ENCODE peak calls at places on chromosomes 4 and X, in ten cellular contexts. Z is H54; R is NCI-H1694; P is SW 1271; Y is caudate nucleus; E is AG08395; A is sciatic nerve; N is NCI-H1092 treated with DMSO at 0.1 percent for 48 hours; X is T-helper 9 cell; D is activated CD8-positive, alpha-beta memory T cell treated with anti-CD3 and anti-CD28 coated beads, Interleukin-2, amount 50 U/mL, for 48 hours. U is an unnamed sample.

GRCh38 chrX:40173662-40174593 is 76.2 kb upstream of the BCOR start:
- DNase-seq in Z (no peak), R (no peak), P (no peak), Y (no peak), E (no peak), A (no peak), N (peak; percentile 86), X (no peak), D (peak; percentile 81), U (no peak)

GRCh38 chrX:47607091-47607490 is 12.6 kb downstream of the SYN1 start:
- DNase-seq in Z (no peak), R (no peak), P (no peak), Y (no peak), E (no peak), A (no peak), N (no peak), X (no peak), D (no peak), U (no peak)

GRCh38 chr4:174037631-174038030 is 245.8 kb downstream of the FBXO8 start:
- DNase-seq in Z (no peak), R (no peak), P (no peak), Y (no peak), E (no peak), A (no peak), N (peak; percentile 51), X (no peak), D (no peak), U (no peak)

GRCh38 chrX:118370921-118371624 is 25.2 kb downstream of the WDR44 start:
- DNase-seq in Z (no peak), R (no peak), P (no peak), Y (no peak), E (no peak), A (no peak), N (no peak), X (no peak), D (no peak), U (no peak)

GRCh38 chr4:102217775-102218174 is 127.5 kb downstream of the SLC39A8 start:
- DNase-seq in Z (no peak), R (no peak), P (no peak), Y (no peak), E (no peak), A (no peak), N (no peak), X (no peak), D (no peak), U (no peak)

GRCh38 chrX:39869846-39870601 is 227.7 kb downstream of the BCOR start:
- DNase-seq in Z (peak; percentile 38), R (no peak), P (no peak), Y (no peak), E (peak; percentile 25), A (no peak), N (no peak), X (peak; percentile 58), D (peak; percentile 74), U (no peak)

GRCh38 chr4:134777626-134778025 is 576.0 kb upstream of the PABPC4L start:
- DNase-seq in Z (no peak), R (no peak), P (no peak), Y (no peak), E (no peak), A (no peak), N (peak; percentile 28), X (no peak), D (no peak), U (no peak)

GRCh38 chrX:11187001-11187400 is 75.9 kb downstream of the HCCS start:
- DNase-seq in Z (no peak), R (no peak), P (no peak), Y (no peak), E (no peak), A (no peak), N (no peak), X (no peak), D (no peak), U (no peak)

GRCh38 chrX:53716328-53717088 is 30.0 kb upstream of the HUWE1 start:
- DNase-seq in Z (no peak), R (no peak), P (no peak), Y (no peak), E (peak; percentile 9), A (no peak), N (no peak), X (peak; percentile 27), D (peak; percentile 58), U (no peak)

GRCh38 chr4:84238247-84239090 is 260.6 kb downstream of the NKX6-1 start:
- DNase-seq in Z (no peak), R (no peak), P (no peak), Y (no peak), E (peak; percentile 50), A (no peak), N (no peak), X (no peak), D (no peak), U (no peak)

GRCh38 chr4:121939690-121940089 is 12.2 kb downstream of the TRPC3 start:
- DNase-seq in Z (no peak), R (no peak), P (no peak), Y (no peak), E (no peak), A (no peak), N (no peak), X (no peak), D (no peak), U (no peak)

GRCh38 chr4:119113033-119113655 is 22.5 kb upstream of the MYOZ2 start:
- DNase-seq in Z (peak; percentile 13), R (no peak), P (peak; percentile 43), Y (no peak), E (peak; percentile 84), A (no peak), N (no peak), X (no peak), D (no peak), U (no peak)

GRCh38 chrX:148381603-148382002 is 118.8 kb upstream of the AFF2 start:
- DNase-seq in Z (no peak), R (no peak), P (no peak), Y (no peak), E (no peak), A (no peak), N (no peak), X (no peak), D (no peak), U (no peak)

GRCh38 chr4:55866973-55867574 is 13.6 kb downstream of the EXOC1 start:
- DNase-seq in Z (no peak), R (peak; percentile 28), P (no peak), Y (no peak), E (peak; percentile 11), A (no peak), N (peak; percentile 66), X (no peak), D (no peak), U (peak; percentile 40)

GRCh38 chrX:74450803-74451449 is 29.6 kb downstream of the SLC16A2 start:
- DNase-seq in Z (peak; percentile 43), R (no peak), P (no peak), Y (no peak), E (peak; percentile 83), A (no peak), N (no peak), X (no peak), D (no peak), U (no peak)

GRCh38 chr4:30716158-30716557 is 4.0 kb upstream of the PCDH7 start:
- DNase-seq in Z (no peak), R (peak; percentile 13), P (peak; percentile 1), Y (no peak), E (peak; percentile 17), A (no peak), N (peak; percentile 38), X (no peak), D (no peak), U (no peak)

GRCh38 chr4:153258750-153259149 is 54.5 kb downstream of the TRIM2 start:
- DNase-seq in Z (no peak), R (no peak), P (no peak), Y (no peak), E (no peak), A (no peak), N (no peak), X (no peak), D (no peak), U (no peak)

GRCh38 chrX:123223859-123224258 is 39.8 kb downstream of the GRIA3 start:
- DNase-seq in Z (no peak), R (no peak), P (no peak), Y (no peak), E (no peak), A (no peak), N (no peak), X (no peak), D (no peak), U (no peak)

GRCh38 chr4:156547439-156547838 is 424.2 kb downstream of the PDGFC start:
- DNase-seq in Z (no peak), R (no peak), P (no peak), Y (no peak), E (peak; percentile 78), A (no peak), N (no peak), X (no peak), D (no peak), U (no peak)

GRCh38 chr4:88938138-88938537 is 118.8 kb downstream of the FAM13A start:
- DNase-seq in Z (no peak), R (no peak), P (no peak), Y (no peak), E (peak; percentile 79), A (no peak), N (no peak), X (no peak), D (no peak), U (no peak)

GRCh38 chr4:19329631-19330030 is 922.1 kb upstream of the SLIT2 start:
- DNase-seq in Z (no peak), R (no peak), P (no peak), Y (no peak), E (peak; percentile 6), A (no peak), N (no peak), X (no peak), D (no peak), U (no peak)

GRCh38 chrX:3184176-3184930 is 143.1 kb downstream of the ARSF start:
- DNase-seq in Z (no peak), R (no peak), P (no peak), Y (no peak), E (peak; percentile 58), A (no peak), N (no peak), X (no peak), D (no peak), U (no peak)

GRCh38 chr4:76447326-76447954 is 12.4 kb downstream of the SHROOM3 start:
- DNase-seq in Z (no peak), R (no peak), P (no peak), Y (no peak), E (no peak), A (no peak), N (no peak), X (no peak), D (no peak), U (no peak)

GRCh38 chr4:37628977-37629609 is 57.1 kb downstream of the RELL1 start:
- DNase-seq in Z (peak; percentile 49), R (no peak), P (peak; percentile 1), Y (no peak), E (peak; percentile 93), A (peak; percentile 65), N (no peak), X (no peak), D (no peak), U (no peak)

GRCh38 chr4:101205878-101206277 is 141.4 kb downstream of the PPP3CA start:
- DNase-seq in Z (no peak), R (no peak), P (no peak), Y (no peak), E (no peak), A (no peak), N (no peak), X (peak; percentile 3), D (peak; percentile 58), U (no peak)

GRCh38 chr4:31548823-31549222 is 828.7 kb downstream of the PCDH7 start:
- DNase-seq in Z (no peak), R (no peak), P (no peak), Y (no peak), E (no peak), A (no peak), N (no peak), X (no peak), D (no peak), U (no peak)

GRCh38 chr4:40953253-40954118 is 203.7 kb downstream of the NSUN7 start:
- DNase-seq in Z (no peak), R (no peak), P (no peak), Y (peak; percentile 11), E (peak; percentile 70), A (peak; percentile 67), N (no peak), X (no peak), D (no peak), U (no peak)

GRCh38 chr4:5100336-5100735 is 49.1 kb downstream of the STK32B start:
- DNase-seq in Z (no peak), R (no peak), P (no peak), Y (no peak), E (no peak), A (no peak), N (no peak), X (no peak), D (no peak), U (no peak)

U was measured in DMS 273 treated with DMSO at 0.1 percent for 48 hours.